ENCODE peak calls at places on chromosomes 16 and 17, in four cellular contexts. Z is pancreas; A is ascending aorta; Q is CD4-positive, alpha-beta T cell. I is an unnamed sample.

GRCh38 chr16:9090101-9090959 is 1.1 kb upstream of the HAPSTR1 start:
- DNase-seq in A (peak), Z (peak), Q (peak), I (no peak)

GRCh38 chr17:79743614-79744013 is 12.9 kb downstream of the ENPP7 start:
- DNase-seq in Q (no peak), A (no peak), Z (no peak), I (no peak)

GRCh38 chr16:1674751-1675664 is 3.1 kb upstream of the JPT2 start:
- DNase-seq in Z (no peak), A (no peak), Q (no peak), I (no peak)

GRCh38 chr17:16442141-16442540 is 26.8 kb downstream of the TRPV2 start:
- DNase-seq in A (no peak), Z (no peak), Q (no peak), I (no peak)

GRCh38 chr17:51165680-51166197 is 472 bp upstream of the NME2 start:
- DNase-seq in Z (no peak), Q (no peak), A (no peak), I (no peak)

GRCh38 chr17:74282587-74283370 is 8.7 kb downstream of the DNAI2 start:
- DNase-seq in Q (no peak), A (no peak), Z (no peak), I (no peak)

GRCh38 chr17:46043606-46044005 is 44.6 kb downstream of the STH start:
- DNase-seq in A (no peak), Q (no peak), Z (no peak), I (no peak)

GRCh38 chr17:1961187-1961586 is 63.9 kb downstream of the RTN4RL1 start:
- DNase-seq in Q (no peak), A (no peak), Z (no peak), I (no peak)

GRCh38 chr16:62077998-62078397 is 41.8 kb upstream of the CDH8 start:
- DNase-seq in A (no peak), Z (no peak), Q (no peak), I (no peak)
- TF ChIP-seq CTCF in A (no peak), Z (no peak), Q (no peak), I (no peak)

GRCh38 chr16:86834451-86835035 is 256.2 kb downstream of the FOXL1 start:
- DNase-seq in A (no peak), Z (no peak), Q (no peak), I (no peak)
- TF ChIP-seq CTCF in A (peak), Z (no peak), Q (no peak), I (no peak)

GRCh38 chr16:50516401-50516800 is 31.8 kb upstream of the NKD1 start:
- DNase-seq in Q (no peak), A (no peak), Z (no peak), I (no peak)

GRCh38 chr16:50519001-50519400 is 29.2 kb upstream of the NKD1 start:
- DNase-seq in A (peak), Q (no peak), Z (no peak), I (no peak)

GRCh38 chr16:50515218-50515617 is 33.0 kb upstream of the NKD1 start:
- DNase-seq in Q (no peak), A (no peak), Z (no peak), I (no peak)

GRCh38 chr16:50517450-50518252 is 30.5 kb upstream of the NKD1 start:
- DNase-seq in A (peak), Q (no peak), Z (no peak), I (no peak)

DNA sequence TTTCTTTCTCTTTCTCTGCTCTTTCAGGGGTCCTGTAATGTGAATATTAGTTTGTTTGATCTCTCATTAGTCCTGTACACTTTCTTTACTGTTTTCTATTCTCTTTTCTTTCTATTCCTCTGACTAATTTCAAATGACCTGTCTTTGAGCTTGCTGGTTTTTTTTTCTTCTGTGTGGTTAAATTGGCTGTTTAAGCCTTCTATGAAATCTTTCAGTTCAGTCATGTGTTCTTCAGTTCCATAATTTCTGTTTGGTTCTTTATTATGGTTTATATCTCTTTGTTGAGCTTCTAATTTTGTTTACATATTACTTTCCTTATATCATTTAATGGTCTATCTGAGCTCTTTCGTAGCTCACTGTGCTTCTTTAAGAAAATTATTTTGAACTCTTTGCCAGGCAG is 31.3 kb upstream of the NKD1 start:
- DNase-seq in Z (no peak), Q (no peak), A (no peak), I (no peak)
- TF ChIP-seq CTCF in Z (no peak), Q (no peak), A (no peak), I (no peak)

GRCh38 chr16:86048221-86048620 is 149.3 kb downstream of the IRF8 start:
- DNase-seq in Z (no peak), Q (no peak), A (no peak), I (no peak)

GRCh38 chr16:86050591-86051375 is 151.8 kb downstream of the IRF8 start:
- DNase-seq in Z (no peak), A (no peak), Q (no peak), I (no peak)

GRCh38 chr16:86049641-86050040 is 150.7 kb downstream of the IRF8 start:
- DNase-seq in Q (no peak), A (no peak), Z (no peak), I (no peak)

GRCh38 chr16:86050111-86050510 is 151.1 kb downstream of the IRF8 start:
- DNase-seq in Q (no peak), A (no peak), Z (no peak), I (no peak)

GRCh38 chr16:86048882-86049585 is 150.1 kb downstream of the IRF8 start:
- DNase-seq in Z (no peak), Q (no peak), A (no peak), I (no peak)
- TF ChIP-seq CTCF in Z (no peak), Q (no peak), A (no peak), I (no peak)